ENCODE peak calls at places on chromosomes 7 and 10, in six cellular contexts. J, P, Z, D, V and F are unnamed samples.

GRCh38 chr10:88715517-88715916 is 9.5 kb downstream of the LIPK start:
- DNase-seq in J (no peak), P (no peak), V (no peak), Z (no peak), D (no peak), F (no peak)

GRCh38 chr10:82378146-82378545 is 503.2 kb downstream of the NRG3 start:
- DNase-seq in V (no peak), D (no peak), P (no peak), Z (no peak), J (no peak), F (no peak)

GRCh38 chr10:114083040-114083439 is 39.4 kb downstream of the ADRB1 start:
- DNase-seq in P (no peak), D (no peak), V (no peak), J (no peak), Z (no peak), F (no peak)

GRCh38 chr7:5425507-5426225 is 2.0 kb upstream of the TNRC18 start:
- DNase-seq in D (peak), V (peak), Z (no peak), J (peak), P (no peak), F (no peak)

GRCh38 chr7:34900891-34901493 is 136.3 kb downstream of the DPY19L1 start:
- DNase-seq in Z (no peak), J (no peak), V (no peak), P (no peak), D (no peak), F (no peak)

GRCh38 chr7:77570330-77571011 is 33.4 kb downstream of the PTPN12 start:
- DNase-seq in P (no peak), Z (no peak), J (no peak), D (no peak), V (no peak), F (no peak)

GRCh38 chr7:136874393-136875032 is 6.1 kb downstream of the CHRM2 start:
- DNase-seq in P (no peak), Z (no peak), J (no peak), V (no peak), D (no peak), F (no peak)

GRCh38 chr10:130169136-130169888 is 33.1 kb downstream of the GLRX3 start:
- DNase-seq in V (no peak), J (no peak), P (no peak), Z (no peak), D (no peak), F (no peak)

GRCh38 chr10:65194555-65194954 is 1673.4 kb downstream of the REEP3 start:
- DNase-seq in D (no peak), Z (no peak), V (no peak), P (no peak), J (no peak), F (no peak)

GRCh38 chr10:69512901-69513300 is 60.3 kb downstream of the NEUROG3 start:
- DNase-seq in P (no peak), J (no peak), V (no peak), Z (no peak), D (no peak), F (no peak)

GRCh38 chr7:30093351-30094019 is 41.3 kb upstream of the MTURN start:
- DNase-seq in Z (no peak), V (no peak), P (no peak), J (no peak), D (no peak), F (no peak)

GRCh38 chr7:2048531-2048930 is 184.2 kb downstream of the MAD1L1 start:
- DNase-seq in P (no peak), Z (no peak), V (no peak), J (no peak), D (no peak), F (no peak)